ENCODE peak calls at places on chromosomes 3 and 15, in six cellular contexts. One of them, this sample, is unnamed.

GRCh38 chr3:151219056-151219455 is 16.0 kb upstream of the GPR171 start:
- DNase-seq in GM10248: no peak
- DNase-seq in left lung: no peak
- DNase-seq in coronary artery: no peak
- DNase-seq in GM20000: no peak
- DNase-seq in kidney: no peak
- DNase-seq in this sample: no peak

GRCh38 chr3:43307226-43307625 is 20.9 kb downstream of the SNRK start:
- DNase-seq in GM10248: no peak
- DNase-seq in left lung: no peak
- DNase-seq in coronary artery: no peak
- DNase-seq in GM20000: no peak
- DNase-seq in kidney: no peak
- DNase-seq in this sample: no peak

GRCh38 chr3:188746291-188746783 is 425.4 kb upstream of the TPRG1 start:
- DNase-seq in GM10248: no peak
- DNase-seq in left lung: no peak
- DNase-seq in coronary artery: no peak
- DNase-seq in GM20000: no peak
- DNase-seq in kidney: no peak
- DNase-seq in this sample: no peak

GRCh38 chr3:188080091-188080490 is 73.9 kb upstream of the LPP start:
- DNase-seq in GM10248: no peak
- DNase-seq in left lung: no peak
- DNase-seq in coronary artery: no peak
- DNase-seq in GM20000: no peak
- DNase-seq in kidney: no peak
- DNase-seq in this sample: no peak

GRCh38 chr15:31364301-31365031 is 37.8 kb downstream of the KLF13 start:
- DNase-seq in GM10248: no peak
- DNase-seq in left lung: no peak
- DNase-seq in coronary artery: no peak
- DNase-seq in GM20000: no peak
- DNase-seq in kidney: no peak
- DNase-seq in this sample: no peak

GRCh38 chr3:152508705-152509104 is 240.0 kb downstream of the MBNL1 start:
- DNase-seq in GM10248: no peak
- DNase-seq in left lung: no peak
- DNase-seq in coronary artery: no peak
- DNase-seq in GM20000: no peak
- DNase-seq in kidney: no peak
- DNase-seq in this sample: no peak

GRCh38 chr15:78298983-78299301 is 467 bp downstream of the SKIC8 start:
- DNase-seq in GM10248: no peak
- DNase-seq in left lung: no peak
- DNase-seq in coronary artery: no peak
- DNase-seq in GM20000: no peak
- DNase-seq in kidney: no peak
- DNase-seq in this sample: no peak

GRCh38 chr15:42622328-42622925 is 47.0 kb downstream of the STARD9 start:
- DNase-seq in GM10248: no peak
- DNase-seq in left lung: no peak
- DNase-seq in coronary artery: no peak
- DNase-seq in GM20000: no peak
- DNase-seq in kidney: no peak
- DNase-seq in this sample: no peak

GRCh38 chr15:85475317-85475701 is 94.9 kb downstream of the AKAP13 start:
- DNase-seq in GM10248: peak
- DNase-seq in left lung: no peak
- DNase-seq in coronary artery: no peak
- DNase-seq in GM20000: peak
- DNase-seq in kidney: no peak
- DNase-seq in this sample: no peak

GRCh38 chr3:190593075-190593474 is 79.2 kb downstream of the IL1RAP start:
- DNase-seq in GM10248: no peak
- DNase-seq in left lung: no peak
- DNase-seq in coronary artery: no peak
- DNase-seq in GM20000: no peak
- DNase-seq in kidney: no peak
- DNase-seq in this sample: no peak

GRCh38 chr3:46407976-46408375 is 917 bp downstream of the CCRL2 start:
- DNase-seq in GM10248: no peak
- DNase-seq in left lung: no peak
- DNase-seq in coronary artery: peak
- DNase-seq in GM20000: no peak
- DNase-seq in kidney: no peak
- DNase-seq in this sample: no peak

GRCh38 chr3:15690250-15690649 is 88.7 kb downstream of the BTD start:
- DNase-seq in GM10248: no peak
- DNase-seq in left lung: no peak
- DNase-seq in coronary artery: no peak
- DNase-seq in GM20000: no peak
- DNase-seq in kidney: no peak
- DNase-seq in this sample: no peak

GRCh38 chr3:15694628-15695027 is 93.1 kb downstream of the BTD start:
- DNase-seq in GM10248: no peak
- DNase-seq in left lung: no peak
- DNase-seq in coronary artery: no peak
- DNase-seq in GM20000: no peak
- DNase-seq in kidney: no peak
- DNase-seq in this sample: no peak

DNA sequence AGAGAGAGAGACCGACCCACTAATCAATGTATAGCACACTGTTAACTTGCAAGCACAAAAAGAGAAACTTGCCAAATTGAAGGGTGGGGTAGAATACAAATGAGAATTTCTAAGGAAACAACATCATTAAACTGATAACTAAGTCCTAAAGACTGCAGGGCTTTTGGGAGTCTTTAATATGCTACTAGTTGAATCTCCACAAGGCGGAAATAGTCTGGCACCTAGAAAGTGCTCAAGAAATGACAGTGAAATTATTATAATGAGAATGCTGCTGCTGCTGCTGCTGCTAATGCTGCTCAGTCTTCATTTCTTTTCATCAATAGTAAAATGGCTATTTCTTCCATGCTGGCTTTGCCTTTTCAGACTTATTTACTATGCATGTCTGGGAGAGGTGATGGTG is 91.8 kb downstream of the BTD start:
- DNase-seq in GM10248: no peak
- DNase-seq in left lung: no peak
- DNase-seq in coronary artery: no peak
- DNase-seq in GM20000: no peak
- DNase-seq in kidney: no peak
- DNase-seq in this sample: no peak
- TF ChIP-seq CTCF in GM10248: no peak
- TF ChIP-seq CTCF in left lung: no peak
- TF ChIP-seq CTCF in coronary artery: no peak
- TF ChIP-seq CTCF in GM20000: no peak
- TF ChIP-seq CTCF in kidney: no peak
- TF ChIP-seq CTCF in this sample: peak

GRCh38 chr3:170383567-170383966 is 26.1 kb downstream of the SKIL start:
- DNase-seq in GM10248: no peak
- DNase-seq in left lung: no peak
- DNase-seq in coronary artery: no peak
- DNase-seq in GM20000: no peak
- DNase-seq in kidney: no peak
- DNase-seq in this sample: no peak

GRCh38 chr3:170391108-170391507 is 27.6 kb upstream of the CLDN11 start:
- DNase-seq in GM10248: no peak
- DNase-seq in left lung: no peak
- DNase-seq in coronary artery: no peak
- DNase-seq in GM20000: no peak
- DNase-seq in kidney: no peak
- DNase-seq in this sample: no peak

GRCh38 chr3:170386468-170386867 is 29.0 kb downstream of the SKIL start:
- DNase-seq in GM10248: no peak
- DNase-seq in left lung: no peak
- DNase-seq in coronary artery: no peak
- DNase-seq in GM20000: no peak
- DNase-seq in kidney: no peak
- DNase-seq in this sample: no peak

GRCh38 chr3:170387952-170388351 is 30.4 kb downstream of the SKIL start:
- DNase-seq in GM10248: no peak
- DNase-seq in left lung: no peak
- DNase-seq in coronary artery: no peak
- DNase-seq in GM20000: no peak
- DNase-seq in kidney: no peak
- DNase-seq in this sample: no peak
- TF ChIP-seq CTCF in GM10248: no peak
- TF ChIP-seq CTCF in left lung: no peak
- TF ChIP-seq CTCF in coronary artery: no peak
- TF ChIP-seq CTCF in GM20000: no peak
- TF ChIP-seq CTCF in kidney: no peak
- TF ChIP-seq CTCF in this sample: peak

DNA sequence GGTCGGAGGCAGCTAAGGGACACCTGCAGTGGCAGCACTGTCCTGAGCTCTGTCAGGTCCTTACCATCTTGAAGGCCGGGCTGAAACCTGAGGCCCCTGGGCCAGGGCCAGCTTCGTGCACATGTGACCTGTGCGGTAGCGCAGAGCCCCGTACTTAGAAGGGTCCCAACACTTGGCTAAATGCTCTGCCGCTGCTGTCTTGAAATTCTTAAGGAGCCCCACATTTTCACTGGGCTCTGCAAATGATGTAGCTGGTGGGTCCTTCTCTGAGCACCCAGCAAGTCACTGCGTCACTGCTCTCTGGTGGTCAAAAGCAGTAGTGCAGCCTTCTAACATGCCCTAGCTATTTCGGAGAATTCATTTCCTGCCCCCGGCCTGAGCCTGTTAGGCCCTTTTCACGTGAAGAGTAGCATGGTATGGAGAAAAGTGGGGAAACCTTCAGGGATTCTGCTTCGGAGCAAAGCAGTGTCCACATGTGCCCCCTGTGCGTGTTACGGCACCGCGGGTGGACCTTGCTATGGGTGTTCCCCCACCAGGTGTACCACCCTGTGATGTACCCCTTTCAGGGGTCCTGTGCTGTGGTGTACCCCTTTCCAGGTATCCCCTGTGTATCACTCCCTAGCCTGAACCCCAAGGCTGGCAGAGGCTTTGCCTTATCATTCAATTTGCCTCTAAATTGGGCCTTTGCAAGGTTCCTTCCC is 79.7 kb downstream of the TMEM266 start:
- DNase-seq in GM10248: peak
- DNase-seq in left lung: no peak
- DNase-seq in coronary artery: no peak
- DNase-seq in GM20000: peak
- DNase-seq in kidney: peak
- DNase-seq in this sample: no peak
- TF ChIP-seq CTCF in GM10248: peak
- TF ChIP-seq CTCF in left lung: peak
- TF ChIP-seq CTCF in coronary artery: peak
- TF ChIP-seq CTCF in GM20000: peak
- TF ChIP-seq CTCF in kidney: peak
- TF ChIP-seq CTCF in this sample: peak

GRCh38 chr3:119035014-119035346 is 334 bp upstream of the IGSF11 start:
- DNase-seq in GM10248: no peak
- DNase-seq in left lung: no peak
- DNase-seq in coronary artery: no peak
- DNase-seq in GM20000: no peak
- DNase-seq in kidney: no peak
- DNase-seq in this sample: no peak
- TF ChIP-seq CTCF in GM10248: no peak
- TF ChIP-seq CTCF in left lung: no peak
- TF ChIP-seq CTCF in coronary artery: no peak
- TF ChIP-seq CTCF in GM20000: no peak
- TF ChIP-seq CTCF in kidney: no peak
- TF ChIP-seq CTCF in this sample: peak

GRCh38 chr15:37219211-37219701 is 118.9 kb upstream of the MEIS2 start:
- DNase-seq in GM10248: no peak
- DNase-seq in left lung: no peak
- DNase-seq in coronary artery: no peak
- DNase-seq in GM20000: no peak
- DNase-seq in kidney: no peak
- DNase-seq in this sample: no peak

GRCh38 chr15:37221671-37222207 is 121.4 kb upstream of the MEIS2 start:
- DNase-seq in GM10248: no peak
- DNase-seq in left lung: no peak
- DNase-seq in coronary artery: no peak
- DNase-seq in GM20000: no peak
- DNase-seq in kidney: no peak
- DNase-seq in this sample: no peak

GRCh38 chr15:37223089-37223488 is 122.7 kb upstream of the MEIS2 start:
- DNase-seq in GM10248: no peak
- DNase-seq in left lung: no peak
- DNase-seq in coronary artery: no peak
- DNase-seq in GM20000: no peak
- DNase-seq in kidney: no peak
- DNase-seq in this sample: no peak

GRCh38 chr15:37218351-37218916 is 118.1 kb upstream of the MEIS2 start:
- DNase-seq in GM10248: no peak
- DNase-seq in left lung: no peak
- DNase-seq in coronary artery: no peak
- DNase-seq in GM20000: no peak
- DNase-seq in kidney: no peak
- DNase-seq in this sample: no peak

DNA sequence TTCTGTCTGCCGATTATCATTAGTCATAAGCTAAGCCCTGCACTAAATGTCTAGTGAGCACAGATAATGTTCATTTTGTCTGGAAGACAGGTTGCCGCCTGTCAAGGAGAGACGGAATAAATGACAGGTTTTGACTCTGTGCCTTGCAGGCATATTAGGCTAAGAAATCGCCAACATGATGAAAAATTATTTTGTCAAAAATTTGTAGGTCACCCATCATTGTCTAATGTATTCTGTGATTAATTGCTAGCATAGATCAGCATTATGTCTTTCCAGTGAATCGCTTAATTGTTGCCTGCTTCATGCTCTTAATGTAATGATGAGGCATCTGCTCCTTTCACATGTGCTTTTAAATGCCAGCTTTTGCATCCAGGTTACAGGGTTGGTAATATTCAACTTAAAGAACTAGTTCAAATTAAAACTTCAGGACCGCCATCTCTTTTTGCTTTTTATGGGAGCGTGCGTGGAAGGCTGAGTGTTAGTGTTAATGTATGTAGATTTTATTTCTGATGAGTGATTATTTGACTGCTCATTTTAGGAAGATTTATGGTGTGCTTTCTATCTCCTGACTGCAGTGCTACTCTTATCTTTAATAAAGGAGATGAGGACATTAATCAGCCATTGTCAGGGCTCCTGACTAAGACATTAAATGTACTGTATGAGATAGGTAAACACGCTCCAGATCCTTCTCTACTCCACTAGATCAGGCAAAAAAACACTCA is 120.8 kb upstream of the MEIS2 start:
- DNase-seq in GM10248: no peak
- DNase-seq in left lung: no peak
- DNase-seq in coronary artery: no peak
- DNase-seq in GM20000: no peak
- DNase-seq in kidney: no peak
- DNase-seq in this sample: no peak
- TF ChIP-seq CTCF in GM10248: no peak
- TF ChIP-seq CTCF in left lung: no peak
- TF ChIP-seq CTCF in coronary artery: no peak
- TF ChIP-seq CTCF in GM20000: no peak
- TF ChIP-seq CTCF in kidney: no peak
- TF ChIP-seq CTCF in this sample: no peak

DNA sequence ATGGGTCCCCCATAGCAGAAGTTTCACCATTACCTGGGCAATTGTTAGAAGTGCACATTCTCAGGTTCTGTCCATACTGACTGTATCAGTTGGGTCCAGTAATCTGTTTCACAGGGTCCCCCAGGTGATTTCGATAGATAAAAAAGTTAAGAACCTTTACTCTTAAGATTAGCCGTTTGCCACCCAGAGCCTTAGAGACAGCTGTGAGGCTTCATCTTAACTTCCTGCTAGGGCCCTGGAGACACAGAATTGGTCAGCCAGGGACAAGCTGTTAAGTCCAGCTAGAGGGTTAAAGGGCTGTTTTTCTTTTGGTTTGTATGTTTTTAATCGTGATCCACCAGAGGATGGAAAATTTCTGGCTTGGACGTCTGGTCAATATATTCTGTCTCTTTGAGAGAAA is 6.7 kb downstream of the FAM162A start:
- DNase-seq in GM10248: no peak
- DNase-seq in left lung: no peak
- DNase-seq in coronary artery: no peak
- DNase-seq in GM20000: no peak
- DNase-seq in kidney: no peak
- DNase-seq in this sample: no peak
- TF ChIP-seq CTCF in GM10248: no peak
- TF ChIP-seq CTCF in left lung: no peak
- TF ChIP-seq CTCF in coronary artery: no peak
- TF ChIP-seq CTCF in GM20000: no peak
- TF ChIP-seq CTCF in kidney: no peak
- TF ChIP-seq CTCF in this sample: no peak

This sample was measured in type B pancreatic cell.